ENCODE peak calls at places on chromosomes 12 and 14, in eight cellular contexts. One of them, this sample, is unnamed. For H3K36me3, the result is how much of the 10 kb centered on the place peaks cover.

GRCh38 chr12:43978546-43978945 is 142.7 kb downstream of the TMEM117 start:
- DNase-seq in HCT116: no peak
- DNase-seq in prostate gland: no peak
- DNase-seq in sigmoid colon: no peak
- DNase-seq in HepG2: no peak
- DNase-seq in stomach: no peak
- DNase-seq in transverse colon: no peak
- DNase-seq in suprapubic skin: no peak
- DNase-seq in this sample: no peak

GRCh38 chr14:51473808-51474207 is 177.9 kb upstream of the FRMD6 start:
- DNase-seq in prostate gland: no peak
- DNase-seq in stomach: no peak
- DNase-seq in HepG2: no peak
- DNase-seq in suprapubic skin: no peak
- DNase-seq in sigmoid colon: no peak
- DNase-seq in HCT116: no peak
- DNase-seq in transverse colon: no peak
- DNase-seq in this sample: no peak

GRCh38 chr14:37232907-37233481 is 35.3 kb downstream of the MIPOL1 start:
- DNase-seq in transverse colon: no peak
- DNase-seq in suprapubic skin: no peak
- DNase-seq in prostate gland: no peak
- DNase-seq in stomach: no peak
- DNase-seq in HepG2: peak
- DNase-seq in HCT116: peak
- DNase-seq in sigmoid colon: no peak
- DNase-seq in this sample: no peak

GRCh38 chr14:68369289-68369925 is 423.5 kb downstream of the ZFP36L1 start:
- DNase-seq in stomach: no peak
- DNase-seq in HCT116: no peak
- DNase-seq in prostate gland: no peak
- DNase-seq in sigmoid colon: no peak
- DNase-seq in transverse colon: no peak
- DNase-seq in HepG2: no peak
- DNase-seq in suprapubic skin: no peak
- DNase-seq in this sample: no peak

GRCh38 chr12:118544569-118544968 is 168.2 kb downstream of the SUDS3 start:
- DNase-seq in HCT116: peak
- DNase-seq in transverse colon: no peak
- DNase-seq in prostate gland: no peak
- DNase-seq in HepG2: peak
- DNase-seq in stomach: no peak
- DNase-seq in sigmoid colon: no peak
- DNase-seq in suprapubic skin: peak
- DNase-seq in this sample: no peak

GRCh38 chr12:109449845-109450532 is 27.1 kb downstream of the KCTD10 start:
- DNase-seq in sigmoid colon: no peak
- DNase-seq in HCT116: no peak
- DNase-seq in prostate gland: no peak
- DNase-seq in suprapubic skin: no peak
- DNase-seq in transverse colon: peak
- DNase-seq in stomach: no peak
- DNase-seq in HepG2: no peak
- DNase-seq in this sample: no peak

GRCh38 chr14:32370720-32371119 is 41.6 kb downstream of the AKAP6 start:
- DNase-seq in prostate gland: no peak
- DNase-seq in HepG2: no peak
- DNase-seq in transverse colon: no peak
- DNase-seq in sigmoid colon: no peak
- DNase-seq in stomach: no peak
- DNase-seq in suprapubic skin: no peak
- DNase-seq in HCT116: peak
- DNase-seq in this sample: no peak

GRCh38 chr12:12999276-12999958 is 648 bp downstream of the HEBP1 start:
- DNase-seq in HepG2: peak
- DNase-seq in stomach: no peak
- DNase-seq in prostate gland: no peak
- DNase-seq in suprapubic skin: no peak
- DNase-seq in HCT116: no peak
- DNase-seq in transverse colon: peak
- DNase-seq in sigmoid colon: no peak
- DNase-seq in this sample: peak

GRCh38 chr12:131612092-131612755 is 98.7 kb upstream of the SFSWAP start:
- DNase-seq in suprapubic skin: no peak
- DNase-seq in transverse colon: no peak
- DNase-seq in HepG2: no peak
- DNase-seq in HCT116: no peak
- DNase-seq in sigmoid colon: no peak
- DNase-seq in prostate gland: no peak
- DNase-seq in stomach: no peak
- DNase-seq in this sample: no peak

GRCh38 chr12:124393831-124394230 is 98.9 kb downstream of the RFLNA start:
- DNase-seq in prostate gland: no peak
- DNase-seq in transverse colon: no peak
- DNase-seq in HCT116: no peak
- DNase-seq in sigmoid colon: no peak
- DNase-seq in stomach: no peak
- DNase-seq in suprapubic skin: no peak
- DNase-seq in HepG2: no peak
- DNase-seq in this sample: no peak

GRCh38 chr12:124395986-124396385 is 101.1 kb downstream of the RFLNA start:
- DNase-seq in stomach: no peak
- DNase-seq in suprapubic skin: no peak
- DNase-seq in sigmoid colon: no peak
- DNase-seq in transverse colon: peak
- DNase-seq in HCT116: no peak
- DNase-seq in prostate gland: no peak
- DNase-seq in HepG2: no peak
- DNase-seq in this sample: no peak

GRCh38 chr12:124392991-124393790 is 98.3 kb downstream of the RFLNA start:
- DNase-seq in stomach: peak
- DNase-seq in suprapubic skin: peak
- DNase-seq in transverse colon: peak
- DNase-seq in HepG2: no peak
- DNase-seq in prostate gland: peak
- DNase-seq in HCT116: no peak
- DNase-seq in sigmoid colon: peak
- DNase-seq in this sample: peak

GRCh38 chr12:124395284-124395752 is 100.4 kb downstream of the RFLNA start:
- DNase-seq in prostate gland: no peak
- DNase-seq in transverse colon: no peak
- DNase-seq in sigmoid colon: no peak
- DNase-seq in HepG2: no peak
- DNase-seq in HCT116: no peak
- DNase-seq in stomach: no peak
- DNase-seq in suprapubic skin: no peak
- DNase-seq in this sample: no peak

DNA sequence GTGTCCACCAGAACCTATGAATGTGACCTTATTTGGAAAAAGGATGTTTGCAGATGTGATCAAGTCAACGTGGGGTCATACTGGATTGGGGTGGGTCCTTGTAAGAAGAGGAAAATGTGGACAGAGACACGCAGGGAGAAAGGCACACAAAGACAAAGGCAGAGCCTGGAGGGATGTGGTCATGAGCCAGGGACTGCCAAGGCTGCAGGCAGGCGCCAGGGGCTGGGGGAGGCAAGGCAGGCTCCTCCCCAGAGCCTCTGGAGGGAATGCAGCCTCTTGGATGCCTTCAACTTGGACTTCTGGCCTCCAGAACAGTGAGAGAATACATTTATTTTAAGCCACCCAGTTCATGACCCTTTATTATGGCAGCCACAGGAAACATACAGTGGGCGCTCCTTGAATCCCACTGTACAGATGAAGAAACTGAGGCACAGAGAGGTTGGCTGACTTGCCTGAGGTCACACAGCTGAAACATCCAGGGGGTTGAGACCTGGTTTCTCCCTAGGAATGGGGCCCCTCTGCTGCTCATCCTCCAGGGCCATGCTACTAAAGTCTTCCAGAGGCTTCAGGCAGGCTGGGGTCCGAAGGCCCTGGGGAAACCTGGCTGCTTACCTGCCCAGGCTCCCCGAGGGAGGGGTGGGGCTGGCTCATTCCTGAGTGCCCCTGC is 99.7 kb downstream of the RFLNA start:
- DNase-seq in stomach: no peak
- DNase-seq in prostate gland: no peak
- DNase-seq in HepG2: no peak
- DNase-seq in transverse colon: no peak
- DNase-seq in sigmoid colon: no peak
- DNase-seq in suprapubic skin: no peak
- DNase-seq in HCT116: no peak
- DNase-seq in this sample: no peak
- TF ChIP-seq POLR2AphosphoS5 in stomach: no peak
- TF ChIP-seq POLR2AphosphoS5 in prostate gland: no peak
- TF ChIP-seq POLR2AphosphoS5 in HepG2: no peak
- TF ChIP-seq POLR2AphosphoS5 in transverse colon: no peak
- TF ChIP-seq POLR2AphosphoS5 in sigmoid colon: no peak
- TF ChIP-seq POLR2AphosphoS5 in suprapubic skin: no peak
- TF ChIP-seq POLR2AphosphoS5 in HCT116: no peak
- TF ChIP-seq POLR2AphosphoS5 in this sample: no peak

DNA sequence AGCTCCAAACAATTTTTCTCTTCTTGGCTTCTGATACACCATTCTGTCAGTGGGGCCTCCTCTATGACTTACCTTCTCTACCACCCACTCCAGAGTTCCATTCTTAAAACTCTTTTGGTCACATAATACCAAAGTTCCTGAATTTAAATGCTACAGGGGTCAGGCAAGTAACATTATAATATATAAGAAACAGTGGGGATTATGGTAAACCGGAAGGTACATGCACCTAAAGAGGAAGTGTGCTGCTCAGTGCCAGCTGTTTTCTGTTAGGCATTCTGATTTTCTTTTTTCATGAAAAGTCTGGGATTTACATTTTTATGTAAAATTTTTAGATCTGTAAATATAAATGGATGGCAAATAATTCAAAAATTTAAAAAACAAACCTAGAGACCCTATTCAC is 39.9 kb downstream of the SOS2 start:
- DNase-seq in sigmoid colon: no peak
- DNase-seq in transverse colon: no peak
- DNase-seq in HCT116: no peak
- DNase-seq in prostate gland: no peak
- DNase-seq in suprapubic skin: no peak
- DNase-seq in stomach: no peak
- DNase-seq in HepG2: no peak
- DNase-seq in this sample: no peak
- H3K36me3 ChIP-seq in sigmoid colon: under half
- H3K36me3 ChIP-seq in transverse colon: under half
- H3K36me3 ChIP-seq in HCT116: under half
- H3K36me3 ChIP-seq in prostate gland: under half
- H3K36me3 ChIP-seq in suprapubic skin: under half
- H3K36me3 ChIP-seq in stomach: half or more
- H3K36me3 ChIP-seq in HepG2: under half
- H3K36me3 ChIP-seq in this sample: under half

GRCh38 chr14:89955022-89955414 is 488 bp upstream of the EFCAB11 start:
- DNase-seq in stomach: no peak
- DNase-seq in HCT116: no peak
- DNase-seq in sigmoid colon: no peak
- DNase-seq in transverse colon: no peak
- DNase-seq in prostate gland: no peak
- DNase-seq in HepG2: no peak
- DNase-seq in suprapubic skin: no peak
- DNase-seq in this sample: no peak

GRCh38 chr14:89956294-89957009 is 725 bp downstream of the TDP1 start:
- DNase-seq in sigmoid colon: peak
- DNase-seq in HCT116: peak
- DNase-seq in prostate gland: peak
- DNase-seq in stomach: peak
- DNase-seq in suprapubic skin: peak
- DNase-seq in HepG2: peak
- DNase-seq in transverse colon: peak
- DNase-seq in this sample: peak

GRCh38 chr14:89954045-89955021 is at the start of gene EFCAB11:
- DNase-seq in HepG2: peak
- DNase-seq in prostate gland: peak
- DNase-seq in HCT116: peak
- DNase-seq in suprapubic skin: peak
- DNase-seq in sigmoid colon: peak
- DNase-seq in stomach: peak
- DNase-seq in transverse colon: peak
- DNase-seq in this sample: peak

GRCh38 chr14:89953602-89954001 is 928 bp downstream of the EFCAB11 start:
- DNase-seq in sigmoid colon: no peak
- DNase-seq in HCT116: no peak
- DNase-seq in stomach: no peak
- DNase-seq in transverse colon: no peak
- DNase-seq in HepG2: no peak
- DNase-seq in suprapubic skin: no peak
- DNase-seq in prostate gland: no peak
- DNase-seq in this sample: no peak

GRCh38 chr14:89955418-89956293 is at the start of gene TDP1:
- DNase-seq in transverse colon: peak
- DNase-seq in suprapubic skin: peak
- DNase-seq in prostate gland: peak
- DNase-seq in sigmoid colon: peak
- DNase-seq in stomach: peak
- DNase-seq in HCT116: peak
- DNase-seq in HepG2: peak
- DNase-seq in this sample: peak
- TF ChIP-seq POLR2A in transverse colon: peak
- TF ChIP-seq POLR2A in suprapubic skin: peak
- TF ChIP-seq POLR2A in prostate gland: peak
- TF ChIP-seq POLR2A in sigmoid colon: peak
- TF ChIP-seq POLR2A in stomach: no peak
- TF ChIP-seq POLR2A in HCT116: peak
- TF ChIP-seq POLR2A in HepG2: peak
- TF ChIP-seq POLR2A in this sample: peak

GRCh38 chr14:90003526-90004312 is 48.0 kb downstream of the TDP1 start:
- DNase-seq in HepG2: no peak
- DNase-seq in sigmoid colon: no peak
- DNase-seq in transverse colon: no peak
- DNase-seq in prostate gland: no peak
- DNase-seq in HCT116: no peak
- DNase-seq in stomach: no peak
- DNase-seq in suprapubic skin: no peak
- DNase-seq in this sample: no peak

GRCh38 chr14:90005939-90006530 is 50.3 kb downstream of the TDP1 start:
- DNase-seq in HCT116: no peak
- DNase-seq in prostate gland: no peak
- DNase-seq in HepG2: no peak
- DNase-seq in suprapubic skin: no peak
- DNase-seq in stomach: no peak
- DNase-seq in sigmoid colon: no peak
- DNase-seq in transverse colon: no peak
- DNase-seq in this sample: no peak

GRCh38 chr14:90000935-90001334 is 45.2 kb downstream of the TDP1 start:
- DNase-seq in HCT116: no peak
- DNase-seq in transverse colon: no peak
- DNase-seq in HepG2: no peak
- DNase-seq in stomach: no peak
- DNase-seq in prostate gland: no peak
- DNase-seq in sigmoid colon: no peak
- DNase-seq in suprapubic skin: no peak
- DNase-seq in this sample: no peak

DNA sequence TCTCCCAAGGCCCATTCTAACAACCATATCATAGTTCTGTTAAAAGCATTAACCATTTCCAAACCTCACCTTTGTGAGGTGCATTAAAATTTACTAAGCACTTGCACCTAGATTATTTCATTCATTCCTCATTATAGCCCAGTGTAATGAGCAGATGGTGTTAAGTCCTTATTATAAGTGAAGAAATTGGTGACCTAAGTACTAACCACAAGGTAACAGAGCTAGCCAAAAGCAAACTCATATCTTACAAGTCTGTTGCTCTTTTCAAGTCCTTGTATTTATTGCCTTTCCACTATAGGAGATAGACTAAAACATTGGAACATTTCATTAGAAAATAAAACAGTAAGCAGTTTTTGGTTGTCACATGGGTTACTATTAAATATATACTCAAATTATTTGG is 49.7 kb downstream of the TDP1 start:
- DNase-seq in sigmoid colon: no peak
- DNase-seq in HepG2: no peak
- DNase-seq in prostate gland: no peak
- DNase-seq in stomach: no peak
- DNase-seq in suprapubic skin: no peak
- DNase-seq in HCT116: no peak
- DNase-seq in transverse colon: no peak
- DNase-seq in this sample: no peak
- TF ChIP-seq POLR2AphosphoS5 in sigmoid colon: no peak
- TF ChIP-seq POLR2AphosphoS5 in HepG2: no peak
- TF ChIP-seq POLR2AphosphoS5 in prostate gland: no peak
- TF ChIP-seq POLR2AphosphoS5 in stomach: no peak
- TF ChIP-seq POLR2AphosphoS5 in suprapubic skin: no peak
- TF ChIP-seq POLR2AphosphoS5 in HCT116: no peak
- TF ChIP-seq POLR2AphosphoS5 in transverse colon: no peak
- TF ChIP-seq POLR2AphosphoS5 in this sample: no peak